ENCODE peak calls at places on chromosomes 1 and 21, in five cellular contexts. C is foreskin fibroblast, J is MG63, N is Daoy, A is ELR. P is an unnamed sample.

GRCh38 chr1:64006276-64007051 is 197.0 kb upstream of the UBE2U start:
- DNase-seq in C (peak), J (peak), N (peak), A (peak), P (no peak)

GRCh38 chr21:31974454-31974985 is 101.7 kb downstream of the HUNK start:
- DNase-seq in C (no peak), J (no peak), N (peak), A (no peak), P (no peak)

GRCh38 chr1:24763671-24764070 is 18.4 kb downstream of the CLIC4 start:
- DNase-seq in C (no peak), J (no peak), N (no peak), A (no peak), P (no peak)

GRCh38 chr21:42346441-42346840 is 4.4 kb downstream of the TFF2 start:
- DNase-seq in C (no peak), J (no peak), N (no peak), A (no peak), P (no peak)

GRCh38 chr1:109882288-109883245 is 28.1 kb upstream of the CSF1 start:
- DNase-seq in C (no peak), J (no peak), N (no peak), A (no peak), P (no peak)

GRCh38 chr1:214164157-214164556 is 116.8 kb upstream of the SMYD2 start:
- DNase-seq in C (no peak), J (no peak), N (no peak), A (no peak), P (no peak)

GRCh38 chr1:114559356-114559755 is 22.1 kb downstream of the BCAS2 start:
- DNase-seq in C (no peak), J (no peak), N (no peak), A (no peak), P (no peak)

GRCh38 chr1:92768286-92768685 is 16.6 kb downstream of the EVI5 start:
- DNase-seq in C (no peak), J (no peak), N (no peak), A (no peak), P (no peak)

GRCh38 chr1:236009857-236010256 is 55.0 kb downstream of the NID1 start:
- DNase-seq in C (peak), J (no peak), N (no peak), A (peak), P (no peak)

GRCh38 chr1:228374711-228375577 is 31.7 kb downstream of the TRIM11 start:
- DNase-seq in C (peak), J (peak), N (peak), A (peak), P (no peak)

GRCh38 chr1:184296466-184297243 is 90.2 kb upstream of the C1orf21 start:
- DNase-seq in C (peak), J (peak), N (peak), A (peak), P (no peak)

GRCh38 chr1:29124366-29125236 is 898 bp upstream of the TMEM200B start:
- DNase-seq in C (peak), J (peak), N (peak), A (peak), P (peak)

GRCh38 chr1:63122051-63122450 is 200.3 kb upstream of the FOXD3 start:
- DNase-seq in C (no peak), J (no peak), N (no peak), A (no peak), P (no peak)

GRCh38 chr1:48493970-48494769 is 22.2 kb upstream of the SPATA6 start:
- DNase-seq in C (peak), J (peak), N (peak), A (peak), P (no peak)

GRCh38 chr1:110087812-110088738 is 17.6 kb upstream of the ALX3 start:
- DNase-seq in C (peak), J (peak), N (peak), A (peak), P (peak)

GRCh38 chr1:168714012-168714411 is 15.0 kb downstream of the DPT start:
- DNase-seq in C (no peak), J (no peak), N (no peak), A (no peak), P (no peak)

GRCh38 chr1:33377750-33378149 is 53.1 kb downstream of the PHC2 start:
- DNase-seq in C (no peak), J (no peak), N (no peak), A (no peak), P (no peak)

GRCh38 chr1:212247179-212247721 is 38.0 kb upstream of the PPP2R5A start:
- DNase-seq in C (peak), J (peak), N (peak), A (peak), P (no peak)

GRCh38 chr1:175597206-175597605 is 146.2 kb downstream of the TNR start:
- DNase-seq in C (no peak), J (no peak), N (no peak), A (no peak), P (no peak)

GRCh38 chr1:94247146-94248094 is 10.0 kb upstream of the ARHGAP29 start:
- DNase-seq in C (peak), J (peak), N (peak), A (peak), P (peak)

GRCh38 chr1:43557744-43558245 is 27.1 kb downstream of the PTPRF start:
- DNase-seq in C (no peak), J (peak), N (no peak), A (peak), P (no peak)

GRCh38 chr1:18549896-18550295 is 69.2 kb downstream of the KLHDC7A start:
- DNase-seq in C (no peak), J (no peak), N (no peak), A (no peak), P (no peak)

GRCh38 chr1:84853743-84854721 is 39.0 kb downstream of the LPAR3 start:
- DNase-seq in C (peak), J (peak), N (peak), A (peak), P (peak)

GRCh38 chr1:21175324-21175669 is 1.4 kb downstream of the EIF4G3 start:
- DNase-seq in C (no peak), J (peak), N (peak), A (peak), P (no peak)

GRCh38 chr1:155320661-155321576 is at the start of gene RUSC1:
- DNase-seq in C (peak), J (no peak), N (peak), A (peak), P (peak)

GRCh38 chr1:19101244-19101643 is 108.8 kb downstream of the UBR4 start:
- DNase-seq in C (peak), J (no peak), N (peak), A (peak), P (no peak)

GRCh38 chr1:30447080-30447479 is 276.3 kb downstream of the MATN1 start:
- DNase-seq in C (no peak), J (no peak), N (no peak), A (no peak), P (no peak)

GRCh38 chr1:42165511-42166210 is 1.1 kb upstream of the GUCA2A start:
- DNase-seq in C (no peak), J (peak), N (peak), A (peak), P (no peak)

GRCh38 chr1:9249534-9250335 is 15.2 kb downstream of the H6PD start:
- DNase-seq in C (no peak), J (no peak), N (peak), A (peak), P (peak)

GRCh38 chr1:112359961-112360767 is 35.9 kb upstream of the CTTNBP2NL start:
- DNase-seq in C (peak), J (no peak), N (peak), A (peak), P (no peak)

GRCh38 chr1:95636897-95637296 is 402.9 kb downstream of the RWDD3 start:
- DNase-seq in C (no peak), J (no peak), N (no peak), A (no peak), P (no peak)

GRCh38 chr1:61081135-61081636 is 1.2 kb upstream of the NFIA start:
- DNase-seq in C (no peak), J (no peak), N (no peak), A (no peak), P (no peak)

GRCh38 chr1:221604948-221605347 is 136.9 kb downstream of the DUSP10 start:
- DNase-seq in C (no peak), J (no peak), N (no peak), A (peak), P (no peak)

GRCh38 chr1:46804926-46805325 is 6.1 kb downstream of the CYP4B1 start:
- DNase-seq in C (no peak), J (no peak), N (no peak), A (no peak), P (no peak)

GRCh38 chr1:27428316-27429028 is 36.0 kb downstream of the GPR3 start:
- DNase-seq in C (no peak), J (no peak), N (no peak), A (no peak), P (no peak)

GRCh38 chr1:25799758-25800537 is at the start of gene SELENON:
- DNase-seq in C (no peak), J (peak), N (peak), A (peak), P (no peak)

GRCh38 chr1:175219774-175220173 is 27.2 kb upstream of the KIAA0040 start:
- DNase-seq in C (no peak), J (no peak), N (no peak), A (no peak), P (no peak)